ENCODE peak calls at places on chromosomes 11 and 22, in ten cellular contexts. Z is PC-9, R is thoracic aorta, S is Panc1, D is pancreas, P is adrenal gland, L is lower leg skin, U is transverse colon, Q is cardiac muscle cell, W is brain microvascular endothelial cell. E is an unnamed sample.
A peak's percentile ranks its signal among the peaks of the same experiment; 100 is the strongest.

GRCh38 chr11:125082611-125083311 is 19.7 kb downstream of the SLC37A2 start:
- DNase-seq in U (no peak), Q (peak; percentile 10), D (no peak), Z (peak; percentile 83), R (no peak), L (no peak), P (peak; percentile 81), W (peak; percentile 88), S (no peak), E (no peak)

GRCh38 chr11:63619967-63620366 is 5.7 kb upstream of the PLAAT3 start:
- DNase-seq in L (no peak), W (no peak), S (no peak), Z (no peak), R (no peak), P (no peak), D (no peak), Q (no peak), U (no peak), E (no peak)

GRCh38 chr11:126888126-126888712 is 112.4 kb downstream of the KIRREL3 start:
- DNase-seq in Q (no peak), W (no peak), P (no peak), L (no peak), S (no peak), Z (no peak), D (no peak), U (no peak), R (no peak), E (no peak)

GRCh38 chr11:114172055-114172861 is 112.7 kb downstream of the ZBTB16 start:
- DNase-seq in Z (no peak), S (no peak), U (no peak), P (no peak), Q (no peak), L (no peak), W (no peak), R (no peak), D (no peak), E (no peak)

GRCh38 chr11:86629070-86629706 is 43.2 kb downstream of the ME3 start:
- DNase-seq in S (no peak), R (no peak), W (peak; percentile 95), P (peak; percentile 69), U (no peak), L (no peak), Q (no peak), D (peak; percentile 52), Z (no peak), E (no peak)

GRCh38 chr11:40841231-40841630 is 618.2 kb downstream of the LRRC4C start:
- DNase-seq in S (no peak), Z (no peak), D (no peak), Q (no peak), L (no peak), U (no peak), R (no peak), P (no peak), W (no peak), E (no peak)

GRCh38 chr11:32140121-32140520 is 49.2 kb downstream of the RCN1 start:
- DNase-seq in S (no peak), U (no peak), D (no peak), Z (no peak), P (no peak), R (no peak), Q (no peak), L (no peak), W (no peak), E (no peak)

GRCh38 chr11:65557280-65558001 is 718 bp downstream of the LTBP3 start:
- DNase-seq in S (no peak), Z (no peak), R (no peak), W (no peak), U (no peak), L (no peak), P (no peak), Q (no peak), D (peak; percentile 32), E (no peak)

GRCh38 chr22:27718186-27719032 is 83.1 kb downstream of the MN1 start:
- DNase-seq in Z (peak; percentile 74), U (peak; percentile 57), P (peak; percentile 63), D (peak; percentile 18), L (peak; percentile 84), Q (peak; percentile 28), R (peak; percentile 31), W (peak; percentile 96), S (peak; percentile 59), E (peak; percentile 51)

GRCh38 chr11:27460158-27460565 is 12.4 kb downstream of the LGR4 start:
- DNase-seq in S (no peak), R (no peak), Q (no peak), P (no peak), D (peak; percentile 65), W (no peak), L (no peak), U (no peak), Z (no peak), E (no peak)

GRCh38 chr11:4092031-4092430 is 2.6 kb upstream of the RRM1 start:
- DNase-seq in L (no peak), R (no peak), W (no peak), D (no peak), Z (no peak), Q (no peak), P (no peak), U (no peak), S (no peak), E (no peak)
- H3K4me3 ChIP-seq in L (no peak overlapping the region), R (no peak overlapping the region), W (no peak overlapping the region), D (no peak overlapping the region), Z (no peak overlapping the region), Q (no peak overlapping the region), P (no peak overlapping the region), U (no peak overlapping the region), S (no peak overlapping the region), E (no peak overlapping the region)

GRCh38 chr11:66739983-66740382 is 11.0 kb upstream of the SPTBN2 start:
- DNase-seq in W (peak; percentile 14), R (no peak), Z (no peak), U (no peak), S (no peak), D (no peak), P (no peak), L (no peak), Q (no peak), E (no peak)

GRCh38 chr11:66744485-66745355 is 15.7 kb upstream of the SPTBN2 start:
- DNase-seq in U (peak; percentile 91), Z (peak; percentile 93), P (peak; percentile 84), R (no peak), W (peak; percentile 45), D (peak; percentile 83), Q (peak; percentile 88), S (no peak), L (peak; percentile 73), E (peak; percentile 27)

GRCh38 chr11:66747480-66747879 is 18.5 kb upstream of the SPTBN2 start:
- DNase-seq in U (no peak), S (no peak), Q (no peak), Z (no peak), R (no peak), W (no peak), P (no peak), L (no peak), D (no peak), E (no peak)

GRCh38 chr11:66745356-66746235 is 16.6 kb upstream of the SPTBN2 start:
- DNase-seq in U (peak; percentile 82), L (peak; percentile 15), W (no peak), Z (peak; percentile 58), S (no peak), P (peak; percentile 28), R (no peak), D (no peak), Q (no peak), E (no peak)

GRCh38 chr11:66743271-66743968 is 14.4 kb upstream of the SPTBN2 start:
- DNase-seq in U (peak; percentile 87), R (no peak), L (peak; percentile 78), W (no peak), D (peak; percentile 21), Z (peak; percentile 93), P (peak; percentile 79), Q (no peak), S (no peak), E (no peak)
- H3K4me3 ChIP-seq in U (peak overlapping the region; percentile 76), R (peak overlapping the region; percentile 99), L (no peak overlapping the region), W (no peak overlapping the region), D (no peak overlapping the region), Z (peak overlapping the region; percentile 99), P (no peak overlapping the region), Q (peak overlapping the region; percentile 52), S (peak overlapping the region; percentile 85), E (peak overlapping the region; percentile 94)

DNA sequence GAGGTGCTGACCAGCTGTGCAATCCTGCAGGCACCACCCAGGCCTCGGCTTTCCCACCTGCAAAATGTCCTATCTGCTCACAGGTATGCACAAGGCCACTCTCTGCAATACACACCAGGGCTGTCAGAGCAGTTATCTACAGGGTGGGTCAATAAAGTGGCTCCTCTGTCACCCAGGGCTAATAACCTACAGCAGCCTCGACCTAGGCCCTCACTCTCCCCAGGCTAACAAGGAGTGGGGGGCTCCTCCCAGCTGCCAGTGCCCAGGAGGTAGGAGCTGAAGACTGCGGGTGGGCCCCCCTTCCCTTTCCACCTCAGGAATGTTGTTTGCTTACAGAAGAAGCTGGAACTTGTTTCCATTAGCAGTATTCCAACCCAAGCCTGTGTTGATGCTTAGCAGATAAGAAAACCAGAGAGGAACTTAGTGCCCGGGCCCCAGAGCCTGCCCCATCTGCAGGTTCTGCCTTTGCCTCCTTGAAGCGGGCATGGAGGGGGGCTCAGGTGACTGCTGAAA is 26.8 kb downstream of the MYH9 start:
- DNase-seq in D (no peak), Z (peak; percentile 76), S (no peak), R (no peak), P (no peak), Q (no peak), U (no peak), W (no peak), L (no peak), E (no peak)
- H3K4me3 ChIP-seq in D (no peak overlapping the region), Z (no peak overlapping the region), S (peak overlapping the region; percentile 5), R (peak overlapping the region; percentile 54), P (no peak overlapping the region), Q (no peak overlapping the region), U (no peak overlapping the region), W (no peak overlapping the region), L (no peak overlapping the region), E (peak overlapping the region; percentile 54)

DNA sequence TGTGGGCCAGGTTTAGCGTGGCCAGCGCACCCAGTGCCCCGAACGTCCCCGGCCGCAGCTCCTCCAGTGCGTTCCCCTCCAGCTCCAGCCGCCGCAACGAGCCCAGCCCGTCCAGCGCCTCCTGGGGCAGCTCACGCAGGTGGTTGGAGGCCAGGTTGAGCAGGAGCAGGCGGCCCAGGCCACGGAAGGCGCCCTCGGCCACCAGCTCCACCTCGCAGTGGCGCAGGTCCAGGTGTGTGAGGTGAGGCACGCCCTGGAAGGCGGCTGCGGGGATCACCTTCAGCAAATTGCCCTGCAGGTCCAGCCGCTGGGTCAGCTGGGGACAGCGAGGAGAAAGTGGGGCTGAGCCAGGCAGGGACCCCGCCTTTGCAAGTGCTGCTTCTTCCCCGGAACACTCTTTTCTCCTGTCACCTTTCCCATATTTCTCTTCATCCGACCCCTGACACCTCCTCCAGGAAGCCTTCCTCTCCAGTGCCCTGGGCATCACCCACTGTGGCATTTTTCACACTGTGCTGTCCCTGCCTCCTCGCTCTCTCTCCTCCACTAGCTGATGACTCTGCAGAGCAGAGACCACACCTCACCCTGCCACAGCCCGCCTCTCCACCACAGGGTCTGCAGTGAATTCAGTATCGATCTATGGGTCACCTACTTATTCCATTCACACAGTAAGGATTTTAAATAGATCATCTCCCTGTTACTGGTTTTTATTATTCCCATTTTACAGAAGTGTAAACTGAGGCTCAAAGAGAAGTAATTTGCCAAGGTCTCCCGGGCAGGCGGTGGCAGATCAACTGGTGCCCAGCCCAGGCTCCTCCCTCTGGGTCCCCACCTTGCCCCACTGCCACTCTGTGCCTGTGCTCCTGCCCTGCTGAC is 1.9 kb downstream of the CHADL start:
- DNase-seq in Z (no peak), U (no peak), W (no peak), D (no peak), P (no peak), S (no peak), R (no peak), Q (no peak), L (no peak), E (no peak)
- H3K4me3 ChIP-seq in Z (no peak overlapping the region), U (no peak overlapping the region), W (no peak overlapping the region), D (no peak overlapping the region), P (no peak overlapping the region), S (no peak overlapping the region), R (peak overlapping the region; percentile 67), Q (no peak overlapping the region), L (no peak overlapping the region), E (no peak overlapping the region)

E was measured in ascending aorta.